ENCODE peak calls at places on chromosomes 7 and 10, in ten cellular contexts. One of them, this sample, is unnamed.

GRCh38 chr10:96919785-96920425 is 87.8 kb downstream of the LCOR start:
- DNase-seq in HCEC 1CT: no peak
- DNase-seq in DND-41: no peak
- DNase-seq in dorsolateral prefrontal cortex: no peak
- DNase-seq in left cardiac atrium: no peak
- DNase-seq in AML-193: no peak
- DNase-seq in SW 1271: no peak
- DNase-seq in Right ventricle myocardium inferior: no peak
- DNase-seq in Peyer's patch: no peak
- DNase-seq in ACHN: no peak
- DNase-seq in this sample: no peak

GRCh38 chr7:155860840-155861479 is 48.7 kb upstream of the SHH start:
- DNase-seq in Peyer's patch: peak; percentile 45
- DNase-seq in DND-41: no peak
- DNase-seq in left cardiac atrium: peak; percentile 36
- DNase-seq in Right ventricle myocardium inferior: peak; percentile 72
- DNase-seq in dorsolateral prefrontal cortex: peak; percentile 69
- DNase-seq in SW 1271: no peak
- DNase-seq in HCEC 1CT: no peak
- DNase-seq in AML-193: no peak
- DNase-seq in ACHN: peak; percentile 91
- DNase-seq in this sample: peak; percentile 70

GRCh38 chr10:13613519-13613918 is 26.8 kb downstream of the PRPF18 start:
- DNase-seq in HCEC 1CT: peak; percentile 44
- DNase-seq in dorsolateral prefrontal cortex: no peak
- DNase-seq in ACHN: peak; percentile 17
- DNase-seq in AML-193: no peak
- DNase-seq in left cardiac atrium: no peak
- DNase-seq in SW 1271: no peak
- DNase-seq in Peyer's patch: no peak
- DNase-seq in Right ventricle myocardium inferior: no peak
- DNase-seq in DND-41: no peak
- DNase-seq in this sample: no peak

GRCh38 chr7:92179393-92179924 is 517 bp upstream of the LRRD1 start:
- DNase-seq in Right ventricle myocardium inferior: no peak
- DNase-seq in AML-193: no peak
- DNase-seq in HCEC 1CT: no peak
- DNase-seq in ACHN: no peak
- DNase-seq in left cardiac atrium: peak; percentile 18
- DNase-seq in SW 1271: no peak
- DNase-seq in dorsolateral prefrontal cortex: peak; percentile 36
- DNase-seq in Peyer's patch: no peak
- DNase-seq in DND-41: no peak
- DNase-seq in this sample: no peak

GRCh38 chr10:49331431-49331830 is 32.5 kb downstream of the C10orf71 start:
- DNase-seq in DND-41: no peak
- DNase-seq in AML-193: no peak
- DNase-seq in Peyer's patch: no peak
- DNase-seq in ACHN: no peak
- DNase-seq in HCEC 1CT: no peak
- DNase-seq in dorsolateral prefrontal cortex: no peak
- DNase-seq in Right ventricle myocardium inferior: no peak
- DNase-seq in left cardiac atrium: no peak
- DNase-seq in SW 1271: no peak
- DNase-seq in this sample: no peak

GRCh38 chr7:91082854-91083495 is 181.3 kb upstream of the FZD1 start:
- DNase-seq in SW 1271: no peak
- DNase-seq in AML-193: peak; percentile 10
- DNase-seq in DND-41: no peak
- DNase-seq in dorsolateral prefrontal cortex: no peak
- DNase-seq in Peyer's patch: no peak
- DNase-seq in ACHN: peak; percentile 71
- DNase-seq in left cardiac atrium: no peak
- DNase-seq in Right ventricle myocardium inferior: no peak
- DNase-seq in HCEC 1CT: peak; percentile 48
- DNase-seq in this sample: no peak

GRCh38 chr7:90165724-90166123 is 11.5 kb downstream of the STEAP1 start:
- DNase-seq in HCEC 1CT: no peak
- DNase-seq in AML-193: no peak
- DNase-seq in dorsolateral prefrontal cortex: no peak
- DNase-seq in left cardiac atrium: no peak
- DNase-seq in Peyer's patch: no peak
- DNase-seq in SW 1271: no peak
- DNase-seq in Right ventricle myocardium inferior: no peak
- DNase-seq in ACHN: no peak
- DNase-seq in DND-41: no peak
- DNase-seq in this sample: no peak

GRCh38 chr7:44547536-44548221 is 6.5 kb upstream of the NPC1L1 start:
- DNase-seq in AML-193: no peak
- DNase-seq in HCEC 1CT: no peak
- DNase-seq in dorsolateral prefrontal cortex: no peak
- DNase-seq in DND-41: no peak
- DNase-seq in SW 1271: no peak
- DNase-seq in ACHN: no peak
- DNase-seq in Peyer's patch: no peak
- DNase-seq in Right ventricle myocardium inferior: no peak
- DNase-seq in left cardiac atrium: no peak
- DNase-seq in this sample: no peak

GRCh38 chr7:22858640-22859561 is 36.3 kb upstream of the TOMM7 start:
- DNase-seq in left cardiac atrium: no peak
- DNase-seq in DND-41: no peak
- DNase-seq in SW 1271: peak; percentile 43
- DNase-seq in AML-193: peak; percentile 29
- DNase-seq in HCEC 1CT: peak; percentile 99
- DNase-seq in ACHN: peak; percentile 94
- DNase-seq in dorsolateral prefrontal cortex: no peak
- DNase-seq in Right ventricle myocardium inferior: no peak
- DNase-seq in Peyer's patch: no peak
- DNase-seq in this sample: no peak

GRCh38 chr10:33008499-33009243 is 50.6 kb upstream of the ITGB1 start:
- DNase-seq in left cardiac atrium: peak; percentile 38
- DNase-seq in SW 1271: peak; percentile 34
- DNase-seq in AML-193: peak; percentile 70
- DNase-seq in HCEC 1CT: peak; percentile 81
- DNase-seq in ACHN: peak; percentile 81
- DNase-seq in DND-41: peak; percentile 65
- DNase-seq in Peyer's patch: peak; percentile 80
- DNase-seq in Right ventricle myocardium inferior: no peak
- DNase-seq in dorsolateral prefrontal cortex: peak; percentile 49
- DNase-seq in this sample: no peak

GRCh38 chr10:111091833-111092232 is 15.0 kb downstream of the ADRA2A start:
- DNase-seq in HCEC 1CT: no peak
- DNase-seq in AML-193: no peak
- DNase-seq in dorsolateral prefrontal cortex: no peak
- DNase-seq in Peyer's patch: peak; percentile 43
- DNase-seq in left cardiac atrium: no peak
- DNase-seq in ACHN: no peak
- DNase-seq in Right ventricle myocardium inferior: no peak
- DNase-seq in DND-41: no peak
- DNase-seq in SW 1271: no peak
- DNase-seq in this sample: no peak

GRCh38 chr10:80520661-80521488 is 16.8 kb upstream of the SH2D4B start:
- DNase-seq in ACHN: no peak
- DNase-seq in HCEC 1CT: no peak
- DNase-seq in Peyer's patch: no peak
- DNase-seq in Right ventricle myocardium inferior: peak; percentile 37
- DNase-seq in dorsolateral prefrontal cortex: no peak
- DNase-seq in AML-193: no peak
- DNase-seq in left cardiac atrium: no peak
- DNase-seq in DND-41: no peak
- DNase-seq in SW 1271: no peak
- DNase-seq in this sample: no peak

GRCh38 chr10:131657318-131657984 is 243.4 kb upstream of the PPP2R2D start:
- DNase-seq in HCEC 1CT: no peak
- DNase-seq in dorsolateral prefrontal cortex: no peak
- DNase-seq in SW 1271: no peak
- DNase-seq in ACHN: no peak
- DNase-seq in Peyer's patch: no peak
- DNase-seq in Right ventricle myocardium inferior: peak; percentile 71
- DNase-seq in DND-41: no peak
- DNase-seq in left cardiac atrium: no peak
- DNase-seq in AML-193: no peak
- DNase-seq in this sample: no peak

GRCh38 chr7:106514887-106515286 is 146.1 kb downstream of the CCDC71L start:
- DNase-seq in DND-41: no peak
- DNase-seq in dorsolateral prefrontal cortex: no peak
- DNase-seq in AML-193: no peak
- DNase-seq in SW 1271: no peak
- DNase-seq in ACHN: no peak
- DNase-seq in HCEC 1CT: no peak
- DNase-seq in Peyer's patch: no peak
- DNase-seq in left cardiac atrium: no peak
- DNase-seq in Right ventricle myocardium inferior: no peak
- DNase-seq in this sample: no peak

GRCh38 chr10:96366508-96366907 is 7.7 kb upstream of the OPALIN start:
- DNase-seq in SW 1271: no peak
- DNase-seq in left cardiac atrium: no peak
- DNase-seq in DND-41: no peak
- DNase-seq in Peyer's patch: no peak
- DNase-seq in HCEC 1CT: peak; percentile 20
- DNase-seq in AML-193: no peak
- DNase-seq in ACHN: no peak
- DNase-seq in dorsolateral prefrontal cortex: no peak
- DNase-seq in Right ventricle myocardium inferior: no peak
- DNase-seq in this sample: no peak

GRCh38 chr10:113122947-113123346 is 172.9 kb downstream of the TCF7L2 start:
- DNase-seq in left cardiac atrium: no peak
- DNase-seq in ACHN: no peak
- DNase-seq in dorsolateral prefrontal cortex: no peak
- DNase-seq in SW 1271: no peak
- DNase-seq in DND-41: no peak
- DNase-seq in AML-193: no peak
- DNase-seq in Right ventricle myocardium inferior: no peak
- DNase-seq in Peyer's patch: no peak
- DNase-seq in HCEC 1CT: no peak
- DNase-seq in this sample: no peak

GRCh38 chr10:69242844-69243212 is 22.7 kb downstream of the HKDC1 start:
- DNase-seq in DND-41: no peak
- DNase-seq in left cardiac atrium: no peak
- DNase-seq in AML-193: no peak
- DNase-seq in Right ventricle myocardium inferior: no peak
- DNase-seq in SW 1271: no peak
- DNase-seq in Peyer's patch: no peak
- DNase-seq in HCEC 1CT: no peak
- DNase-seq in dorsolateral prefrontal cortex: peak; percentile 23
- DNase-seq in ACHN: no peak
- DNase-seq in this sample: no peak

GRCh38 chr10:8919291-8919690 is 864.8 kb downstream of the GATA3 start:
- DNase-seq in ACHN: no peak
- DNase-seq in Right ventricle myocardium inferior: no peak
- DNase-seq in SW 1271: no peak
- DNase-seq in AML-193: no peak
- DNase-seq in left cardiac atrium: no peak
- DNase-seq in dorsolateral prefrontal cortex: no peak
- DNase-seq in HCEC 1CT: no peak
- DNase-seq in DND-41: no peak
- DNase-seq in Peyer's patch: no peak
- DNase-seq in this sample: no peak

GRCh38 chr10:48547061-48547895 is 57.6 kb downstream of the ARHGAP22 start:
- DNase-seq in left cardiac atrium: no peak
- DNase-seq in ACHN: no peak
- DNase-seq in Right ventricle myocardium inferior: no peak
- DNase-seq in AML-193: no peak
- DNase-seq in SW 1271: no peak
- DNase-seq in Peyer's patch: no peak
- DNase-seq in HCEC 1CT: no peak
- DNase-seq in dorsolateral prefrontal cortex: no peak
- DNase-seq in DND-41: no peak
- DNase-seq in this sample: no peak

GRCh38 chr10:45809829-45810228 is 37.5 kb downstream of the AGAP4 start:
- DNase-seq in Right ventricle myocardium inferior: no peak
- DNase-seq in HCEC 1CT: no peak
- DNase-seq in AML-193: no peak
- DNase-seq in DND-41: no peak
- DNase-seq in ACHN: no peak
- DNase-seq in Peyer's patch: no peak
- DNase-seq in dorsolateral prefrontal cortex: peak; percentile 6
- DNase-seq in left cardiac atrium: no peak
- DNase-seq in SW 1271: no peak
- DNase-seq in this sample: no peak

GRCh38 chr10:24949616-24950015 is 2.8 kb downstream of the PRTFDC1 start:
- DNase-seq in AML-193: no peak
- DNase-seq in dorsolateral prefrontal cortex: no peak
- DNase-seq in left cardiac atrium: no peak
- DNase-seq in ACHN: no peak
- DNase-seq in Right ventricle myocardium inferior: no peak
- DNase-seq in SW 1271: no peak
- DNase-seq in DND-41: no peak
- DNase-seq in HCEC 1CT: no peak
- DNase-seq in Peyer's patch: no peak
- DNase-seq in this sample: no peak

GRCh38 chr10:132536241-132536963 is 1.2 kb upstream of the INPP5A start:
- DNase-seq in Right ventricle myocardium inferior: peak; percentile 58
- DNase-seq in SW 1271: no peak
- DNase-seq in ACHN: peak; percentile 18
- DNase-seq in DND-41: no peak
- DNase-seq in AML-193: no peak
- DNase-seq in left cardiac atrium: no peak
- DNase-seq in dorsolateral prefrontal cortex: peak; percentile 45
- DNase-seq in Peyer's patch: peak; percentile 60
- DNase-seq in HCEC 1CT: no peak
- DNase-seq in this sample: no peak

GRCh38 chr10:122056431-122057094 is 67.6 kb downstream of the TACC2 start:
- DNase-seq in ACHN: no peak
- DNase-seq in left cardiac atrium: no peak
- DNase-seq in DND-41: no peak
- DNase-seq in HCEC 1CT: no peak
- DNase-seq in Peyer's patch: no peak
- DNase-seq in Right ventricle myocardium inferior: no peak
- DNase-seq in dorsolateral prefrontal cortex: no peak
- DNase-seq in AML-193: no peak
- DNase-seq in SW 1271: no peak
- DNase-seq in this sample: no peak

GRCh38 chr10:18145652-18146051 is 5.4 kb downstream of the CACNB2 start:
- DNase-seq in left cardiac atrium: no peak
- DNase-seq in AML-193: no peak
- DNase-seq in Peyer's patch: no peak
- DNase-seq in DND-41: no peak
- DNase-seq in Right ventricle myocardium inferior: no peak
- DNase-seq in SW 1271: no peak
- DNase-seq in ACHN: no peak
- DNase-seq in dorsolateral prefrontal cortex: no peak
- DNase-seq in HCEC 1CT: peak; percentile 45
- DNase-seq in this sample: no peak

GRCh38 chr7:100517305-100517704 is 21.7 kb upstream of the AGFG2 start:
- DNase-seq in Peyer's patch: no peak
- DNase-seq in left cardiac atrium: no peak
- DNase-seq in AML-193: no peak
- DNase-seq in DND-41: no peak
- DNase-seq in dorsolateral prefrontal cortex: no peak
- DNase-seq in SW 1271: no peak
- DNase-seq in Right ventricle myocardium inferior: no peak
- DNase-seq in HCEC 1CT: no peak
- DNase-seq in ACHN: no peak
- DNase-seq in this sample: no peak

GRCh38 chr10:94003496-94003895 is 9.8 kb downstream of the PLCE1 start:
- DNase-seq in DND-41: no peak
- DNase-seq in Peyer's patch: no peak
- DNase-seq in left cardiac atrium: no peak
- DNase-seq in ACHN: no peak
- DNase-seq in dorsolateral prefrontal cortex: no peak
- DNase-seq in SW 1271: no peak
- DNase-seq in Right ventricle myocardium inferior: no peak
- DNase-seq in AML-193: no peak
- DNase-seq in HCEC 1CT: no peak
- DNase-seq in this sample: no peak

GRCh38 chr7:30430300-30430699 is 48.3 kb downstream of the NOD1 start:
- DNase-seq in HCEC 1CT: no peak
- DNase-seq in SW 1271: no peak
- DNase-seq in left cardiac atrium: no peak
- DNase-seq in DND-41: no peak
- DNase-seq in ACHN: no peak
- DNase-seq in Right ventricle myocardium inferior: peak; percentile 22
- DNase-seq in AML-193: no peak
- DNase-seq in dorsolateral prefrontal cortex: no peak
- DNase-seq in Peyer's patch: peak; percentile 68
- DNase-seq in this sample: no peak

GRCh38 chr7:12716134-12716667 is 28.8 kb downstream of the ARL4A start:
- DNase-seq in DND-41: no peak
- DNase-seq in left cardiac atrium: no peak
- DNase-seq in SW 1271: no peak
- DNase-seq in HCEC 1CT: no peak
- DNase-seq in ACHN: no peak
- DNase-seq in dorsolateral prefrontal cortex: no peak
- DNase-seq in AML-193: no peak
- DNase-seq in Peyer's patch: no peak
- DNase-seq in Right ventricle myocardium inferior: no peak
- DNase-seq in this sample: no peak